ENCODE peak calls at places on chromosomes 1 and 21, in four cellular contexts. One of them, this sample, is unnamed.

GRCh38 chr1:41464886-41465285 is 19.6 kb downstream of the EDN2 start:
- DNase-seq in uterus: no peak
- DNase-seq in transverse colon: no peak
- DNase-seq in GM13977: no peak
- DNase-seq in this sample: no peak

GRCh38 chr1:18560692-18561091 is 70.0 kb upstream of the PAX7 start:
- DNase-seq in uterus: no peak
- DNase-seq in GM13977: no peak
- DNase-seq in transverse colon: no peak
- DNase-seq in this sample: no peak

GRCh38 chr21:28308516-28308915 is 684.2 kb downstream of the LTN1 start:
- DNase-seq in uterus: no peak
- DNase-seq in transverse colon: no peak
- DNase-seq in GM13977: no peak
- DNase-seq in this sample: no peak

GRCh38 chr1:89721351-89721750 is 88.4 kb downstream of the LRRC8C start:
- DNase-seq in GM13977: no peak
- DNase-seq in transverse colon: no peak
- DNase-seq in uterus: no peak
- DNase-seq in this sample: no peak

GRCh38 chr1:29758764-29759499 is 522.6 kb downstream of the PTPRU start:
- DNase-seq in uterus: no peak
- DNase-seq in transverse colon: no peak
- DNase-seq in GM13977: no peak
- DNase-seq in this sample: no peak

GRCh38 chr1:161962094-161962887 is 61.4 kb downstream of the OLFML2B start:
- DNase-seq in uterus: no peak
- DNase-seq in GM13977: peak
- DNase-seq in transverse colon: no peak
- DNase-seq in this sample: peak

GRCh38 chr1:147762233-147763024 is 2.0 kb upstream of the GJA5 start:
- DNase-seq in transverse colon: no peak
- DNase-seq in uterus: no peak
- DNase-seq in GM13977: no peak
- DNase-seq in this sample: no peak

GRCh38 chr1:24202987-24203386 is 15.9 kb upstream of the IFNLR1 start:
- DNase-seq in GM13977: no peak
- DNase-seq in transverse colon: no peak
- DNase-seq in uterus: no peak
- DNase-seq in this sample: no peak

GRCh38 chr1:215923129-215923824 is 356.2 kb downstream of the KCTD3 start:
- DNase-seq in uterus: no peak
- DNase-seq in transverse colon: no peak
- DNase-seq in GM13977: no peak
- DNase-seq in this sample: no peak

GRCh38 chr1:10694633-10695627 is 101.5 kb downstream of the CASZ1 start:
- DNase-seq in GM13977: peak
- DNase-seq in uterus: peak
- DNase-seq in transverse colon: peak
- DNase-seq in this sample: peak

GRCh38 chr1:212173572-212173971 is 111.6 kb upstream of the PPP2R5A start:
- DNase-seq in transverse colon: no peak
- DNase-seq in GM13977: no peak
- DNase-seq in uterus: no peak
- DNase-seq in this sample: no peak

GRCh38 chr1:107459204-107459904 is 318.5 kb downstream of the NTNG1 start:
- DNase-seq in GM13977: no peak
- DNase-seq in transverse colon: no peak
- DNase-seq in uterus: no peak
- DNase-seq in this sample: no peak

GRCh38 chr1:33220701-33221384 is 35.4 kb upstream of the ZNF362 start:
- DNase-seq in transverse colon: no peak
- DNase-seq in GM13977: no peak
- DNase-seq in uterus: no peak
- DNase-seq in this sample: no peak

GRCh38 chr1:164058192-164058591 is 500.8 kb upstream of the PBX1 start:
- DNase-seq in GM13977: no peak
- DNase-seq in uterus: no peak
- DNase-seq in transverse colon: no peak
- DNase-seq in this sample: no peak

GRCh38 chr1:14924455-14925325 is 228.9 kb upstream of the TMEM51 start:
- DNase-seq in GM13977: peak
- DNase-seq in uterus: peak
- DNase-seq in transverse colon: peak
- DNase-seq in this sample: peak

GRCh38 chr1:234620272-234620711 is 10.3 kb upstream of the IRF2BP2 start:
- DNase-seq in GM13977: no peak
- DNase-seq in uterus: no peak
- DNase-seq in transverse colon: no peak
- DNase-seq in this sample: no peak
- TF ChIP-seq CTCF in GM13977: no peak
- TF ChIP-seq CTCF in uterus: no peak
- TF ChIP-seq CTCF in transverse colon: no peak
- TF ChIP-seq CTCF in this sample: no peak

GRCh38 chr1:16888806-16889178 is 7.0 kb upstream of the RNU1-2 start:
- DNase-seq in GM13977: peak
- DNase-seq in uterus: no peak
- DNase-seq in transverse colon: no peak
- DNase-seq in this sample: no peak
- TF ChIP-seq CTCF in GM13977: no peak
- TF ChIP-seq CTCF in uterus: no peak
- TF ChIP-seq CTCF in transverse colon: no peak
- TF ChIP-seq CTCF in this sample: no peak

DNA sequence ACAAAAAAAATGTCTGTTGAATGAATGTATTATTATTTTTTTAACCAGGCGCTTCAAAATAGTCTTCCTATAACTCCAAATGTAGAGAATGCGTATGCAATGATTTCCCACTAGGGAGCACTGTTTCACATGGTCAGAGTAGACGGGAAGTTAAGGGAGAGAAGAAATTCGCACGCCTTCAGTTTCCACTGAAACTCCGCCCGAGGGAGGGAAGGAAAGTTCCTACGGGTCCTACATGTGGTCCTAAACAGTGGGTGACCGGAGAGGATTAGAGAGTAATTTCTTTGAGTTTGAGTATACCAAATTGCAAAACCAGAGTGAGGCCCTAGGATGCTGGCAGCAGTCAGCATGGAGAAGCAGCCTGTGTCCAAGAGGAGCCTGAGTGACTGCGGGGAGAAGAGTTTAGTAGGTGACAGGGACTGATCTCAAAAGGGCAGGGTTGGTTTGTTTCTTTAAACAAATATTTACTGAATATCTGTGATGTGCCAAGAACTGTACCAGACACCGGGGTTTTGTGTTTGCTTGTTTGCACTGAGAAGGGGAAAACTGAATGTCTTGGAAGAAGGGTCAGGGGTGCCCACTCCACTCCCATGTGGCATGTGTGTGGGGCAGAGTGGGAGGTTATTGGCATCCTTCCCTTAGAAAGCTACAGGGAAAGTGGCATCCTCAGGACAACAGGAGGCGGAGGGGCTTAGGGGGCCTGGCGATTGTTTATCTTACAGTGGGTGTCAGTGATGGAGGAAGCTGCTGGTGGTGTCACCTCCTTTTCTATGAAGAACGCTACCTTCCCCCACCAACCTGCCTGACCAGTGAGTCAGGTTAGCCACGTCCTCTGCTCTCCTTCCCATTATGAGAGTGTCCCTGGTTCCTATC is 22.8 kb downstream of the RNU5D-1 start:
- DNase-seq in GM13977: peak
- DNase-seq in uterus: peak
- DNase-seq in transverse colon: no peak
- DNase-seq in this sample: no peak
- TF ChIP-seq CTCF in GM13977: peak
- TF ChIP-seq CTCF in uterus: peak
- TF ChIP-seq CTCF in transverse colon: peak
- TF ChIP-seq CTCF in this sample: peak

GRCh38 chr21:46663754-46664153 is 28.3 kb downstream of the PRMT2 start:
- DNase-seq in GM13977: no peak
- DNase-seq in uterus: no peak
- DNase-seq in transverse colon: no peak
- DNase-seq in this sample: no peak
- TF ChIP-seq CTCF in GM13977: no peak
- TF ChIP-seq CTCF in uterus: no peak
- TF ChIP-seq CTCF in transverse colon: no peak
- TF ChIP-seq CTCF in this sample: no peak

DNA sequence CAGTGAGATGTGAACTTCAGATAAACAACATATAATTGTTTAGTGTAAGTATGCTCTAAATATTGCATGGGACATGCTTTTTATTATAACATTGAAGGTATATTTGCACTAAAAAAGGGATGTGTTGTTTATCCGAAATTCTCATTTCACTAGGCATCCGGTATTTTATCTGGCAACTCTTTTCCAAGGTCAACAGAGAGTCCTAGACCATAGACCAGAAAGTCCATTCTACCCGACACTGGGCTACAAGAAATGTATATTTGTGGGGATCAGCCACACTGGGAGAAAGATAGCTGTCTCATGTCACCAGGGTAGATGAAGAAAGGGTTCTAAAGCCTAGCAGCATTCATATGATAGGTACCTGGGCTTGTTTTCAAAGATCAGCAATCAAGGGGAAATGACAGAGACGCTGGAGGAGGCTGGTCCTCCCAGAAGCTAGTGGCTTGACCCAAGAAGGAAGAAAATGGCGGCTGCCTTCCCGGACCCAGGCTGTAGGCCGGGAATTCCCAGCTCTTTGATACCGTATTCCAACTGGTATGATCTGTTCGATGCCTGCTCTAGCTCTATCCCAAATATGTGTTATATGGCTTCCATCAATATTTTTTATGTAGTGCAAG is 161.1 kb upstream of the IRF2BP2 start:
- DNase-seq in GM13977: no peak
- DNase-seq in transverse colon: no peak
- DNase-seq in uterus: no peak
- DNase-seq in this sample: no peak
- TF ChIP-seq CTCF in GM13977: no peak
- TF ChIP-seq CTCF in transverse colon: no peak
- TF ChIP-seq CTCF in uterus: no peak
- TF ChIP-seq CTCF in this sample: no peak

DNA sequence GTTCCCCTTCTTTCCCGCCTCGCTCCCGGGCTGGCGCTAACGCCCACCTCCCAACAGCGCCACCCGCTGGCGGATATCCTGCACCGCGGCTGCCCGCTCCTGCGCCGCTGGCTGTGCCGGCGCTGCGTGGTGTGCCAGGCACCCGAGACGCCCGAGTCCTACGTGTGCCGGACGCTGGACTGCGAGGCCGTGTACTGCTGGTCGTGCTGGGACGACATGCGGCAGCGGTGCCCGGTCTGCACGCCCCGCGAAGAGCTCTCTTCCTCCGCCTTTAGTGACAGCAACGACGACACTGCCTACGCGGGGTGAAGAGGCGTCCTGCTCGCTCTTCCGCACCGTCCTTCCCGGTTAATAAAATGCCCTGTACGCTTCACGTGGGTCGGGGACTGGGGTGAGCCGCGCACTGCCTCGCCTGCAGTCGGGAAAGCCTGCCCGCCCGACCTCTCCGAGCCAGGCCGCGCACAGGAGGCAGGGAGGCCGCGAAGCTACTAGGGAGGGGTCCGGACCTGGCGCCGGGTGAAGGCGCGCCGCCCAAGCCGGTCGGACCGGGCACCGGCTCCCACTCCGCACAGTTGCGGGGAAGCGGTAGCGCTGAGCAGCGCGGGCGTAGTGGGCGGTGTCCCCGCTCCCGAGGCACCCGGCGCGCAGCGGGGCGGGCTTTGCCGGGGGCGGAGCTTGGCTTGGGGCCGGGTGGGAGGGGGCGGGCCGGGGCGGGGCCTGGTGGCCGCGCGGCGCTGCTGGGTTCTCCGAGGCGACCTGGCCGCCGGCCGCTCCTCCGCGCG is at the start of gene ADAM15:
- DNase-seq in uterus: peak
- DNase-seq in transverse colon: peak
- DNase-seq in GM13977: peak
- DNase-seq in this sample: peak
- TF ChIP-seq CTCF in uterus: peak
- TF ChIP-seq CTCF in transverse colon: peak
- TF ChIP-seq CTCF in GM13977: peak
- TF ChIP-seq CTCF in this sample: peak

This sample was measured in GM20000.